ENCODE peak calls at places on chromosomes 16 and 17, in eight cellular contexts. One of them, this sample, is unnamed.
A peak's percentile ranks its signal among the peaks of the same experiment; 100 is the strongest.

GRCh38 chr17:12047977-12048376 is 27.3 kb downstream of the MAP2K4 start:
- DNase-seq in GM12878: no peak
- DNase-seq in K562: peak; percentile 16
- DNase-seq in WTC11: no peak
- DNase-seq in IMR-90: no peak
- DNase-seq in SK-N-SH: no peak
- DNase-seq in HepG2: no peak
- DNase-seq in A549: no peak
- DNase-seq in this sample: no peak

GRCh38 chr17:46097497-46097896 is 95.7 kb downstream of the KANSL1 start:
- DNase-seq in A549: no peak
- DNase-seq in IMR-90: peak; percentile 28
- DNase-seq in GM12878: no peak
- DNase-seq in K562: no peak
- DNase-seq in HepG2: no peak
- DNase-seq in SK-N-SH: no peak
- DNase-seq in WTC11: no peak
- DNase-seq in this sample: no peak

GRCh38 chr17:8158267-8159031 is 4.3 kb downstream of the VAMP2 start:
- DNase-seq in WTC11: peak; percentile 97
- DNase-seq in HepG2: peak; percentile 81
- DNase-seq in SK-N-SH: peak; percentile 86
- DNase-seq in A549: peak; percentile 94
- DNase-seq in K562: peak; percentile 45
- DNase-seq in IMR-90: peak; percentile 87
- DNase-seq in GM12878: no peak
- DNase-seq in this sample: no peak

GRCh38 chr17:29140631-29141483 is 39.3 kb downstream of the MYO18A start:
- DNase-seq in A549: no peak
- DNase-seq in HepG2: no peak
- DNase-seq in SK-N-SH: peak; percentile 73
- DNase-seq in GM12878: no peak
- DNase-seq in IMR-90: peak; percentile 32
- DNase-seq in K562: no peak
- DNase-seq in WTC11: no peak
- DNase-seq in this sample: no peak

GRCh38 chr17:5892897-5893656 is 177.1 kb upstream of the WSCD1 start:
- DNase-seq in WTC11: no peak
- DNase-seq in SK-N-SH: no peak
- DNase-seq in K562: no peak
- DNase-seq in IMR-90: no peak
- DNase-seq in HepG2: no peak
- DNase-seq in A549: no peak
- DNase-seq in GM12878: no peak
- DNase-seq in this sample: no peak

GRCh38 chr17:77696720-77697460 is 261.6 kb upstream of the TNRC6C start:
- DNase-seq in SK-N-SH: peak; percentile 58
- DNase-seq in HepG2: no peak
- DNase-seq in WTC11: no peak
- DNase-seq in A549: no peak
- DNase-seq in GM12878: no peak
- DNase-seq in IMR-90: no peak
- DNase-seq in K562: no peak
- DNase-seq in this sample: no peak

GRCh38 chr17:57413848-57414651 is 157.7 kb downstream of the MSI2 start:
- DNase-seq in SK-N-SH: no peak
- DNase-seq in IMR-90: no peak
- DNase-seq in K562: no peak
- DNase-seq in HepG2: peak; percentile 98
- DNase-seq in A549: no peak
- DNase-seq in WTC11: no peak
- DNase-seq in GM12878: no peak
- DNase-seq in this sample: no peak

GRCh38 chr17:42814633-42815399 is 9.3 kb downstream of the BECN1 start:
- DNase-seq in A549: no peak
- DNase-seq in K562: no peak
- DNase-seq in GM12878: no peak
- DNase-seq in WTC11: no peak
- DNase-seq in SK-N-SH: no peak
- DNase-seq in IMR-90: peak; percentile 81
- DNase-seq in HepG2: no peak
- DNase-seq in this sample: no peak

GRCh38 chr17:62703776-62704380 is 76.4 kb downstream of the MRC2 start:
- DNase-seq in A549: peak; percentile 64
- DNase-seq in SK-N-SH: peak; percentile 96
- DNase-seq in GM12878: no peak
- DNase-seq in IMR-90: peak; percentile 53
- DNase-seq in K562: peak; percentile 84
- DNase-seq in WTC11: peak; percentile 88
- DNase-seq in HepG2: no peak
- DNase-seq in this sample: peak; percentile 93

GRCh38 chr17:29504711-29505110 is 62.1 kb downstream of the ABHD15 start:
- DNase-seq in HepG2: no peak
- DNase-seq in SK-N-SH: no peak
- DNase-seq in GM12878: no peak
- DNase-seq in IMR-90: peak; percentile 12
- DNase-seq in WTC11: no peak
- DNase-seq in K562: no peak
- DNase-seq in A549: no peak
- DNase-seq in this sample: no peak

GRCh38 chr17:17702370-17702769 is 21.1 kb downstream of the RAI1 start:
- DNase-seq in K562: no peak
- DNase-seq in IMR-90: no peak
- DNase-seq in SK-N-SH: no peak
- DNase-seq in HepG2: no peak
- DNase-seq in A549: no peak
- DNase-seq in GM12878: no peak
- DNase-seq in WTC11: no peak
- DNase-seq in this sample: no peak

GRCh38 chr17:28398280-28398981 is 7.6 kb downstream of the SLC46A1 start:
- DNase-seq in GM12878: no peak
- DNase-seq in A549: no peak
- DNase-seq in WTC11: no peak
- DNase-seq in HepG2: peak; percentile 8
- DNase-seq in SK-N-SH: no peak
- DNase-seq in IMR-90: peak; percentile 11
- DNase-seq in K562: no peak
- DNase-seq in this sample: no peak

GRCh38 chr17:43356999-43357398 is 41.8 kb upstream of the ARL4D start:
- DNase-seq in IMR-90: peak; percentile 96
- DNase-seq in K562: no peak
- DNase-seq in GM12878: no peak
- DNase-seq in SK-N-SH: no peak
- DNase-seq in WTC11: no peak
- DNase-seq in A549: peak; percentile 47
- DNase-seq in HepG2: no peak
- DNase-seq in this sample: no peak

GRCh38 chr17:75087558-75088453 is at the start of gene SLC16A5:
- DNase-seq in SK-N-SH: no peak
- DNase-seq in IMR-90: peak; percentile 55
- DNase-seq in GM12878: no peak
- DNase-seq in K562: peak; percentile 96
- DNase-seq in WTC11: peak; percentile 95
- DNase-seq in HepG2: peak; percentile 91
- DNase-seq in A549: peak; percentile 99
- DNase-seq in this sample: peak; percentile 95

GRCh38 chr17:1053661-1054360 is 56.9 kb downstream of the TIMM22 start:
- DNase-seq in WTC11: no peak
- DNase-seq in GM12878: no peak
- DNase-seq in K562: no peak
- DNase-seq in HepG2: no peak
- DNase-seq in SK-N-SH: no peak
- DNase-seq in A549: no peak
- DNase-seq in IMR-90: no peak
- DNase-seq in this sample: no peak

GRCh38 chr17:28841901-28842281 is 699 bp downstream of the FAM222B start:
- DNase-seq in GM12878: no peak
- DNase-seq in A549: peak; percentile 42
- DNase-seq in SK-N-SH: peak; percentile 15
- DNase-seq in K562: no peak
- DNase-seq in IMR-90: no peak
- DNase-seq in HepG2: no peak
- DNase-seq in WTC11: peak; percentile 7
- DNase-seq in this sample: no peak

GRCh38 chr17:27502526-27503324 is 46.5 kb downstream of the KSR1 start:
- DNase-seq in K562: no peak
- DNase-seq in HepG2: no peak
- DNase-seq in IMR-90: peak; percentile 99
- DNase-seq in A549: no peak
- DNase-seq in SK-N-SH: no peak
- DNase-seq in WTC11: no peak
- DNase-seq in GM12878: no peak
- DNase-seq in this sample: no peak

GRCh38 chr17:42687707-42688275 is 5.5 kb downstream of the CNTNAP1 start:
- DNase-seq in K562: no peak
- DNase-seq in IMR-90: no peak
- DNase-seq in SK-N-SH: peak; percentile 20
- DNase-seq in GM12878: no peak
- DNase-seq in HepG2: no peak
- DNase-seq in A549: no peak
- DNase-seq in WTC11: no peak
- DNase-seq in this sample: no peak

GRCh38 chr16:11916524-11917285 is 949 bp upstream of the GSPT1 start:
- DNase-seq in SK-N-SH: no peak
- DNase-seq in A549: peak; percentile 78
- DNase-seq in HepG2: peak; percentile 99
- DNase-seq in IMR-90: peak; percentile 41
- DNase-seq in K562: peak; percentile 36
- DNase-seq in WTC11: no peak
- DNase-seq in GM12878: no peak
- DNase-seq in this sample: no peak

GRCh38 chr17:75077072-75077489 is 10.7 kb upstream of the SLC16A5 start:
- DNase-seq in WTC11: peak; percentile 53
- DNase-seq in HepG2: peak; percentile 76
- DNase-seq in K562: no peak
- DNase-seq in GM12878: no peak
- DNase-seq in IMR-90: no peak
- DNase-seq in A549: no peak
- DNase-seq in SK-N-SH: no peak
- DNase-seq in this sample: no peak

GRCh38 chr17:59371426-59372099 is 40.1 kb downstream of the YPEL2 start:
- DNase-seq in IMR-90: no peak
- DNase-seq in SK-N-SH: no peak
- DNase-seq in GM12878: no peak
- DNase-seq in HepG2: peak; percentile 32
- DNase-seq in K562: no peak
- DNase-seq in A549: no peak
- DNase-seq in WTC11: no peak
- DNase-seq in this sample: no peak

DNA sequence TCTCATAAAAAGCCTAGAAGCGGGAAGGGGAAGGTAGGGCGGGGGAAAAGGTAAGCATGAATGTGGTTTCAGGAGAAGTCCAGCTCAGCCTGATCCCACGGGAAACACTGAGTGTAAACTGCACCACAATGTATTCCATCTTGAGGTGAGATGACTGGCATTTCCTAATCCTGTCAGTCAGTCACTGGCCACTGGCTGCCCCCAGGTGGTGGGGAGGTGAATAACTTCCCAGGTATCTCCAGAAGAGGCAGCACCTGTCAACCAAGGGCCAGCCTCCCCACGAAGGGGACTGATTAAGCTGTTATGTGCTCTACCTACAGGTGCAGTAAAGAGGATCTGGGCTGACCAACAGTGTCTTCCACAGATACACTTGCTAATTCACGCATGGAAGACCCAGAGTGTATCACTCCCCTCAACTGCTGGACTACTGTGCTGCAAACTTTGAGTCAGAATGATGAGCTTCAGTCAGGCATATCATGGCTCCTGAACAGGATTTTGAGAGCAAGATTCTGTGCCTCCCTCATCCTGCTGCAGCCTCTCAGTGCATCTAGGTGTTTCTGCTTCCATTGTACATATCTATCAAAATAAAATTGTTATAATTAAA is 108.5 kb upstream of the CCL2 start:
- DNase-seq in IMR-90: no peak
- DNase-seq in A549: peak; percentile 44
- DNase-seq in GM12878: no peak
- DNase-seq in SK-N-SH: peak; percentile 64
- DNase-seq in WTC11: peak; percentile 89
- DNase-seq in HepG2: peak; percentile 43
- DNase-seq in K562: peak; percentile 73
- DNase-seq in this sample: no peak
- TF ChIP-seq USF2 in IMR-90: no peak
- TF ChIP-seq USF2 in A549: no peak
- TF ChIP-seq USF2 in GM12878: no peak
- TF ChIP-seq USF2 in SK-N-SH: no peak
- TF ChIP-seq USF2 in WTC11: no peak
- TF ChIP-seq USF2 in HepG2: no peak
- TF ChIP-seq USF2 in K562: no peak
- TF ChIP-seq USF2 in this sample: no peak

GRCh38 chr16:69187891-69188451 is 1.0 kb downstream of the SNTB2 start:
- DNase-seq in GM12878: no peak
- DNase-seq in IMR-90: no peak
- DNase-seq in A549: peak; percentile 47
- DNase-seq in SK-N-SH: no peak
- DNase-seq in HepG2: peak; percentile 14
- DNase-seq in WTC11: peak; percentile 21
- DNase-seq in K562: peak; percentile 18
- DNase-seq in this sample: no peak
- TF ChIP-seq USF2 in GM12878: no peak
- TF ChIP-seq USF2 in IMR-90: no peak
- TF ChIP-seq USF2 in A549: no peak
- TF ChIP-seq USF2 in SK-N-SH: no peak
- TF ChIP-seq USF2 in HepG2: no peak
- TF ChIP-seq USF2 in WTC11: no peak
- TF ChIP-seq USF2 in K562: no peak
- TF ChIP-seq USF2 in this sample: no peak

GRCh38 chr17:4591529-4591928 is 7.2 kb downstream of the SMTNL2 start:
- DNase-seq in A549: peak; percentile 46
- DNase-seq in WTC11: no peak
- DNase-seq in IMR-90: peak; percentile 53
- DNase-seq in SK-N-SH: peak; percentile 51
- DNase-seq in K562: no peak
- DNase-seq in GM12878: no peak
- DNase-seq in HepG2: no peak
- DNase-seq in this sample: no peak
- TF ChIP-seq USF2 in A549: no peak
- TF ChIP-seq USF2 in WTC11: no peak
- TF ChIP-seq USF2 in IMR-90: peak; percentile 22
- TF ChIP-seq USF2 in SK-N-SH: no peak
- TF ChIP-seq USF2 in K562: no peak
- TF ChIP-seq USF2 in GM12878: no peak
- TF ChIP-seq USF2 in HepG2: no peak
- TF ChIP-seq USF2 in this sample: no peak

DNA sequence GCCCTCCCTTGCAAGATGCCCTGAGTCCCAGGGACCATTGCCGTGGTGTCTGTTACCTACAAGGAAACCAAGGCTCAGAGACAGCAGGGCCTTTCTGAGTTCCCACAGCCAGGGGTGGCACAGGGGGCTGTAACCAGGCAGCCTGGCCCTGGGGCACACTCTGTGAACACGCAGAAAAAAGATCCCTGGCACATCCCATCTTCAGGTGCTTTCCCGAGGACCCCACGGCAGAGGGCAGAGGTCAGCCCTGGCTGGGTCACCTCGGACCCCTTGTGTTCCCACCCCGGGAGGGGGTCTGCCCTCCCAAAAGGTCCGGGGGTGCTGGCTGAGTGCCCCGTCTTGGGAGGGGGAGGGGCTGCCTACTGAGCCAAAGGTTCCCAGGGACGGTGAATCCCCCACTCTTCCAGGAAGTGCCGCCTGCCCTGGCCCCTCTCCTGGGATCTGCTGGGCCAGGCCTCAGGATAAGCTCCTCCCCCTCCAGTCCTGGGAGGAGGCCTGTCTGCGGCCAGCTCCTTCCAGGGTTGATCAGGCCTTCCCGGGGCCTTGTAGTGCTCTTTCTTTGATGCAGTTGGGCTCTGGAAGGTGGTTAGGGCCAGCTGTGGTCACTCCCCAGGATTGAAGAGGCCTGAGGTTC is 8.1 kb downstream of the GLIS2 start:
- DNase-seq in HepG2: no peak
- DNase-seq in K562: peak; percentile 58
- DNase-seq in A549: peak; percentile 79
- DNase-seq in WTC11: peak; percentile 68
- DNase-seq in IMR-90: peak; percentile 42
- DNase-seq in SK-N-SH: peak; percentile 79
- DNase-seq in GM12878: no peak
- DNase-seq in this sample: no peak
- TF ChIP-seq USF2 in HepG2: no peak
- TF ChIP-seq USF2 in K562: no peak
- TF ChIP-seq USF2 in A549: no peak
- TF ChIP-seq USF2 in WTC11: no peak
- TF ChIP-seq USF2 in IMR-90: no peak
- TF ChIP-seq USF2 in SK-N-SH: no peak
- TF ChIP-seq USF2 in GM12878: no peak
- TF ChIP-seq USF2 in this sample: no peak